ENCODE peak calls at places on chromosomes 7 and 10, in ten cellular contexts. One of them, this sample, is unnamed. For H3K4me1, the result is how much of the 10 kb centered on the place peaks cover.

GRCh38 chr10:16887565-16887964 is 70.3 kb upstream of the RSU1 start:
- DNase-seq in PC-9: no peak
- DNase-seq in CD8-positive, alpha-beta T cell: no peak
- DNase-seq in sigmoid colon: no peak
- DNase-seq in BE2C: peak
- DNase-seq in GM23338: no peak
- DNase-seq in right lobe of liver: no peak
- DNase-seq in uterus: no peak
- DNase-seq in prostate gland: no peak
- DNase-seq in mesendoderm: no peak
- DNase-seq in this sample: no peak

GRCh38 chr10:88170628-88171027 is 307.2 kb downstream of the PTEN start:
- DNase-seq in GM23338: no peak
- DNase-seq in right lobe of liver: no peak
- DNase-seq in uterus: no peak
- DNase-seq in mesendoderm: peak
- DNase-seq in CD8-positive, alpha-beta T cell: no peak
- DNase-seq in BE2C: no peak
- DNase-seq in prostate gland: no peak
- DNase-seq in sigmoid colon: no peak
- DNase-seq in PC-9: no peak
- DNase-seq in this sample: no peak

GRCh38 chr7:159004411-159004810 is 140.3 kb downstream of the VIPR2 start:
- DNase-seq in mesendoderm: no peak
- DNase-seq in sigmoid colon: no peak
- DNase-seq in prostate gland: no peak
- DNase-seq in right lobe of liver: no peak
- DNase-seq in GM23338: no peak
- DNase-seq in PC-9: no peak
- DNase-seq in uterus: no peak
- DNase-seq in BE2C: no peak
- DNase-seq in CD8-positive, alpha-beta T cell: no peak
- DNase-seq in this sample: no peak

GRCh38 chr10:102869290-102870198 is at the start of gene AS3MT:
- DNase-seq in prostate gland: peak
- DNase-seq in right lobe of liver: peak
- DNase-seq in uterus: peak
- DNase-seq in GM23338: peak
- DNase-seq in CD8-positive, alpha-beta T cell: no peak
- DNase-seq in mesendoderm: peak
- DNase-seq in sigmoid colon: peak
- DNase-seq in BE2C: peak
- DNase-seq in PC-9: no peak
- DNase-seq in this sample: peak

GRCh38 chr10:77392851-77393250 is 244.8 kb downstream of the KCNMA1 start:
- DNase-seq in BE2C: peak
- DNase-seq in prostate gland: peak
- DNase-seq in mesendoderm: no peak
- DNase-seq in CD8-positive, alpha-beta T cell: no peak
- DNase-seq in GM23338: no peak
- DNase-seq in PC-9: peak
- DNase-seq in right lobe of liver: no peak
- DNase-seq in uterus: peak
- DNase-seq in sigmoid colon: no peak
- DNase-seq in this sample: no peak

GRCh38 chr10:126147866-126148578 is 240.3 kb downstream of the ADAM12 start:
- DNase-seq in uterus: no peak
- DNase-seq in CD8-positive, alpha-beta T cell: no peak
- DNase-seq in mesendoderm: peak
- DNase-seq in GM23338: no peak
- DNase-seq in right lobe of liver: no peak
- DNase-seq in PC-9: no peak
- DNase-seq in BE2C: no peak
- DNase-seq in sigmoid colon: no peak
- DNase-seq in prostate gland: no peak
- DNase-seq in this sample: no peak

GRCh38 chr7:125084196-125084595 is 154.6 kb upstream of the POT1 start:
- DNase-seq in uterus: no peak
- DNase-seq in sigmoid colon: no peak
- DNase-seq in prostate gland: no peak
- DNase-seq in right lobe of liver: no peak
- DNase-seq in CD8-positive, alpha-beta T cell: no peak
- DNase-seq in PC-9: no peak
- DNase-seq in BE2C: no peak
- DNase-seq in mesendoderm: no peak
- DNase-seq in GM23338: no peak
- DNase-seq in this sample: no peak

GRCh38 chr7:66920769-66921395 is at the start of gene TMEM248:
- DNase-seq in right lobe of liver: peak
- DNase-seq in mesendoderm: peak
- DNase-seq in CD8-positive, alpha-beta T cell: peak
- DNase-seq in PC-9: peak
- DNase-seq in BE2C: peak
- DNase-seq in uterus: peak
- DNase-seq in sigmoid colon: peak
- DNase-seq in prostate gland: peak
- DNase-seq in GM23338: peak
- DNase-seq in this sample: peak

GRCh38 chr7:128164061-128164954 is 76.8 kb upstream of the LEP start:
- DNase-seq in uterus: no peak
- DNase-seq in CD8-positive, alpha-beta T cell: no peak
- DNase-seq in mesendoderm: peak
- DNase-seq in BE2C: no peak
- DNase-seq in sigmoid colon: no peak
- DNase-seq in PC-9: peak
- DNase-seq in right lobe of liver: no peak
- DNase-seq in prostate gland: no peak
- DNase-seq in GM23338: peak
- DNase-seq in this sample: no peak

GRCh38 chr7:128167316-128167691 is 73.8 kb upstream of the LEP start:
- DNase-seq in sigmoid colon: no peak
- DNase-seq in PC-9: peak
- DNase-seq in GM23338: peak
- DNase-seq in uterus: peak
- DNase-seq in mesendoderm: peak
- DNase-seq in prostate gland: no peak
- DNase-seq in right lobe of liver: peak
- DNase-seq in CD8-positive, alpha-beta T cell: no peak
- DNase-seq in BE2C: peak
- DNase-seq in this sample: peak

GRCh38 chr7:128164955-128165670 is 76.0 kb upstream of the LEP start:
- DNase-seq in prostate gland: no peak
- DNase-seq in GM23338: no peak
- DNase-seq in sigmoid colon: no peak
- DNase-seq in right lobe of liver: no peak
- DNase-seq in PC-9: no peak
- DNase-seq in uterus: no peak
- DNase-seq in CD8-positive, alpha-beta T cell: no peak
- DNase-seq in BE2C: no peak
- DNase-seq in mesendoderm: no peak
- DNase-seq in this sample: no peak

GRCh38 chr7:128166603-128167315 is 74.3 kb upstream of the LEP start:
- DNase-seq in GM23338: peak
- DNase-seq in PC-9: no peak
- DNase-seq in right lobe of liver: peak
- DNase-seq in CD8-positive, alpha-beta T cell: no peak
- DNase-seq in prostate gland: no peak
- DNase-seq in uterus: no peak
- DNase-seq in mesendoderm: peak
- DNase-seq in sigmoid colon: no peak
- DNase-seq in BE2C: peak
- DNase-seq in this sample: no peak

DNA sequence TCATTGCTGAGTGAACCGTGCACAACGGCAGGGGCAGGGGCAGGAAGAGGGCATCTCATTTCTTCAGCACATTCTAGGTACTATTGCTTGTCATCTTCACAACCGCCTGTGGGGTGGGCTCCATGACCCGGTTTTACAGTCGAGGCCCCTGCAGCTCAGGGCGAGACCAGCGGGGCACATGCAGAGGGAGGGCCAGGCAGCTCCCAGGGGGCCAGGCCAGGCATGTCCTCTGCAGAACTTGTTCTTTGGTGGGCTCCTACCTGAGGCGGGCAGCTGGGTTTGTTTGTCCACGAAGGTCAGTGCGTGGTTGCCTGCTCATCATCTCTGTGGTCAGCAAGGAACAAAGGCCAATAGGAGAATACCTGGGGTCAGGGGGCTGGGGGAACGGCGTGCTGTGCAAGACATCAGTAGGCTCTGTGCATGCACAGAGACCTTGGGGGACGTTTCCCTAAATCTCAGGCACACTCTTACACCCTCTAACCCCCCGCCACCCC is 75.1 kb upstream of the LEP start:
- DNase-seq in sigmoid colon: no peak
- DNase-seq in PC-9: no peak
- DNase-seq in right lobe of liver: no peak
- DNase-seq in prostate gland: no peak
- DNase-seq in CD8-positive, alpha-beta T cell: no peak
- DNase-seq in BE2C: no peak
- DNase-seq in GM23338: no peak
- DNase-seq in mesendoderm: peak
- DNase-seq in uterus: no peak
- DNase-seq in this sample: no peak
- H3K4me1 ChIP-seq in sigmoid colon: under half
- H3K4me1 ChIP-seq in PC-9: under half
- H3K4me1 ChIP-seq in right lobe of liver: under half
- H3K4me1 ChIP-seq in prostate gland: under half
- H3K4me1 ChIP-seq in CD8-positive, alpha-beta T cell: under half
- H3K4me1 ChIP-seq in BE2C: under half
- H3K4me1 ChIP-seq in GM23338: under half
- H3K4me1 ChIP-seq in mesendoderm: under half
- H3K4me1 ChIP-seq in uterus: under half
- H3K4me1 ChIP-seq in this sample: under half

DNA sequence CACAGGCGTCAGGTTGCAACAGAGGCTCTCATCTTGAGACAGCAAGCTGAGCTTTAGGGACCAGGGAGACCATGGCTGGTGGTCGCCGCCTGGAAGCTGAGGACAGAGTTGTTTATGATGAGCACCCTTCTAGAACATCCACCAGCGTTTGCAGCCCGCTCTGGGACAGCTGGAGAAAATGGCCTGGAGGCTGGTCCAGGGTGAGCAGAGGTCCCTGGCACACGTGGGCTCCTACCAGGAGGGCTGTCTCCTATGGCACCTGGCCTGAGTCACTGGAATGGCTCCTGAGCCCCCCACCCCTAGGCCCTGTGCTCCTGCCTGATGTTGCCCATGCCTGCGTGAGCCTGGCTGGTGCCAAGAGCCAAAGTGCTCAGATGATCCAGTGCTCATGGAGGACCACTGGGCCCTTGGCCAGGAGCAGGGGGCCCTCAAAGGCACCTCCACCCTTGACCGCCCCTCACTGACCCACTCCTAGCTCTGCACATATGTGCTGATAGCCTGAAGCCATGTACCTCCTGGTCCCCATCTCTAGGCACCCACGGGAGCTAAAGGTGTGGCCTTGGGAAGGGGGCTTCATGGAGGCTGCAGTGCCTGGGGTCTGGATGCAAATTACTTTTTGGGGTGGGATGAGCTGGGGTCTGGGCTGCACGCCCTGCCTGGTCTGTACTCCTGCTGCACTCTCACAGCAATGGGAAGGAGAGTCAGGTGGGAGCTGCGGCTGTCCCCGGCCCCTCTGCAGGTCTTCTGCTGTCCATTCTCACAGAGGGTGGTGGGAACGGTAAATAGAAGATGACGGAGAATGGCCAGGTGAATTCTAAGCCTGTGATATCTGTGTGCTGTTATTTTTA is 40.1 kb upstream of the RET start:
- DNase-seq in CD8-positive, alpha-beta T cell: no peak
- DNase-seq in BE2C: no peak
- DNase-seq in sigmoid colon: peak
- DNase-seq in GM23338: no peak
- DNase-seq in prostate gland: no peak
- DNase-seq in mesendoderm: no peak
- DNase-seq in right lobe of liver: no peak
- DNase-seq in uterus: peak
- DNase-seq in PC-9: no peak
- DNase-seq in this sample: no peak
- H3K4me1 ChIP-seq in CD8-positive, alpha-beta T cell: under half
- H3K4me1 ChIP-seq in BE2C: under half
- H3K4me1 ChIP-seq in sigmoid colon: under half
- H3K4me1 ChIP-seq in GM23338: under half
- H3K4me1 ChIP-seq in prostate gland: under half
- H3K4me1 ChIP-seq in mesendoderm: under half
- H3K4me1 ChIP-seq in right lobe of liver: under half
- H3K4me1 ChIP-seq in uterus: under half
- H3K4me1 ChIP-seq in PC-9: under half
- H3K4me1 ChIP-seq in this sample: under half

GRCh38 chr10:98377001-98377400 is 38.0 kb downstream of the PYROXD2 start:
- DNase-seq in GM23338: no peak
- DNase-seq in right lobe of liver: no peak
- DNase-seq in uterus: no peak
- DNase-seq in PC-9: no peak
- DNase-seq in prostate gland: no peak
- DNase-seq in sigmoid colon: no peak
- DNase-seq in mesendoderm: no peak
- DNase-seq in BE2C: no peak
- DNase-seq in CD8-positive, alpha-beta T cell: no peak
- DNase-seq in this sample: no peak

GRCh38 chr10:98373691-98374090 is 41.3 kb downstream of the PYROXD2 start:
- DNase-seq in GM23338: no peak
- DNase-seq in CD8-positive, alpha-beta T cell: no peak
- DNase-seq in sigmoid colon: no peak
- DNase-seq in BE2C: no peak
- DNase-seq in PC-9: no peak
- DNase-seq in right lobe of liver: no peak
- DNase-seq in uterus: no peak
- DNase-seq in prostate gland: no peak
- DNase-seq in mesendoderm: no peak
- DNase-seq in this sample: no peak

GRCh38 chr10:98376485-98376884 is 38.5 kb downstream of the PYROXD2 start:
- DNase-seq in sigmoid colon: no peak
- DNase-seq in CD8-positive, alpha-beta T cell: no peak
- DNase-seq in mesendoderm: no peak
- DNase-seq in PC-9: peak
- DNase-seq in BE2C: no peak
- DNase-seq in prostate gland: no peak
- DNase-seq in GM23338: no peak
- DNase-seq in uterus: no peak
- DNase-seq in right lobe of liver: no peak
- DNase-seq in this sample: no peak

GRCh38 chr10:98373260-98373659 is 41.7 kb downstream of the PYROXD2 start:
- DNase-seq in CD8-positive, alpha-beta T cell: no peak
- DNase-seq in PC-9: no peak
- DNase-seq in sigmoid colon: no peak
- DNase-seq in right lobe of liver: no peak
- DNase-seq in GM23338: no peak
- DNase-seq in BE2C: no peak
- DNase-seq in mesendoderm: no peak
- DNase-seq in prostate gland: no peak
- DNase-seq in uterus: no peak
- DNase-seq in this sample: no peak

DNA sequence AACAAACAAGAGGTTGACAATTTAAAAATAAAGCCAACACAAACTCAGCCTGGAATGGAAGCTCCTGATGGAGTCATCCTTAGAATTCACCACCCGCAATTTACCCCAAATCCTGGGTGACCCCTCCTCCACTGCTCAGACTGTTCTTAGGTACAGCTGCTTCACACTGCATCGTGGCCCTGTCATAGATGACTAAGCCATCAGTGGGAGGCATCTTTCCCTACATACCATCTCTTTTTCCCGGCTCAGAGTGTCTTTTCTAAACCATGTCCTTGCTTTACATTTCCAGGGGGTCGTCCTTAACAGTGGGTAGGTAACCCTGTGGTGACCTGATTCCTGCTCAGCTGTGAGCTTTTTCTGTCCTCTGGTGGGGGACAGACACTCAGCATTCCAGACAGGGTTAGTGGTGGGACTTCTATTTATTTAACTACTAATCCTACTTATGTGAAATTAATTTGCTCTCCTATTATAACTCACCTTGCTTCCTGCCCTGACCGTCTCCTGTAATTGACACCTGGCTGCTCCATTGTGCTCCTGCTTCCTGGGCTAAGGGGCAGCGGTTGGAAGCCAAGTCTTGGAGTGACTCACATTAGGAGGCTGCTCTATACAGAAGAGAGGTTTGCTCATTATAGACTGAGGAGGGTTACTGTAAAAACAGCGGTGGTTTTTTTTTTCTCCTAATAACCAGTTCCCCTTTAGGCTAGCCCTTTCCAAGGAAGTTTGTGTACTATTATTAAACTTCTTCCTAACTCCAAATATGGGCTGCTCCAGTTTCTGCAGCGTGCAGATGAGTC is 40.6 kb downstream of the PYROXD2 start:
- DNase-seq in CD8-positive, alpha-beta T cell: no peak
- DNase-seq in sigmoid colon: no peak
- DNase-seq in PC-9: peak
- DNase-seq in prostate gland: no peak
- DNase-seq in right lobe of liver: no peak
- DNase-seq in uterus: no peak
- DNase-seq in BE2C: no peak
- DNase-seq in mesendoderm: peak
- DNase-seq in GM23338: no peak
- DNase-seq in this sample: no peak
- H3K4me1 ChIP-seq in CD8-positive, alpha-beta T cell: under half
- H3K4me1 ChIP-seq in sigmoid colon: under half
- H3K4me1 ChIP-seq in PC-9: under half
- H3K4me1 ChIP-seq in prostate gland: under half
- H3K4me1 ChIP-seq in right lobe of liver: under half
- H3K4me1 ChIP-seq in uterus: under half
- H3K4me1 ChIP-seq in BE2C: under half
- H3K4me1 ChIP-seq in mesendoderm: under half
- H3K4me1 ChIP-seq in GM23338: under half
- H3K4me1 ChIP-seq in this sample: under half

GRCh38 chr10:44011603-44011981 is 362.9 kb upstream of the ZNF32 start:
- DNase-seq in right lobe of liver: no peak
- DNase-seq in mesendoderm: no peak
- DNase-seq in sigmoid colon: no peak
- DNase-seq in CD8-positive, alpha-beta T cell: no peak
- DNase-seq in prostate gland: no peak
- DNase-seq in uterus: no peak
- DNase-seq in PC-9: no peak
- DNase-seq in BE2C: no peak
- DNase-seq in GM23338: no peak
- DNase-seq in this sample: no peak
- H3K4me1 ChIP-seq in right lobe of liver: under half
- H3K4me1 ChIP-seq in mesendoderm: under half
- H3K4me1 ChIP-seq in sigmoid colon: under half
- H3K4me1 ChIP-seq in CD8-positive, alpha-beta T cell: under half
- H3K4me1 ChIP-seq in prostate gland: under half
- H3K4me1 ChIP-seq in uterus: under half
- H3K4me1 ChIP-seq in PC-9: under half
- H3K4me1 ChIP-seq in BE2C: under half
- H3K4me1 ChIP-seq in GM23338: under half
- H3K4me1 ChIP-seq in this sample: under half